ENCODE peak calls at places on chromosomes 16 and 17, in eight cellular contexts. V is CD4-positive, CD25-positive, alpha-beta regulatory T cell; R is HEK293T; L is Calu3; N is GM13977; A is stimulated activated naive CD4-positive, alpha-beta T cell; Z is frontal cortex; I is HTR-8/SVneo. U is an unnamed sample.
A peak's percentile ranks its signal among the peaks of the same experiment; 100 is the strongest.

GRCh38 chr16:58960484-58960883 is 226.4 kb upstream of the GOT2 start:
- DNase-seq in V (no peak), R (no peak), L (no peak), N (no peak), A (no peak), Z (no peak), I (no peak), U (no peak)

GRCh38 chr17:43528319-43528987 is 17.7 kb downstream of the ETV4 start:
- DNase-seq in V (no peak), R (no peak), L (no peak), N (no peak), A (no peak), Z (no peak), I (no peak), U (no peak)

GRCh38 chr17:45230787-45231480 is 9.2 kb downstream of the FMNL1 start:
- DNase-seq in V (no peak), R (no peak), L (no peak), N (no peak), A (no peak), Z (no peak), I (no peak), U (no peak)

GRCh38 chr17:31726980-31727427 is 132.0 kb downstream of the COPRS start:
- DNase-seq in V (no peak), R (no peak), L (no peak), N (no peak), A (no peak), Z (no peak), I (peak; percentile 46), U (no peak)

GRCh38 chr17:49646391-49647255 is 31.3 kb downstream of the SPOP start:
- DNase-seq in V (no peak), R (no peak), L (peak; percentile 60), N (peak; percentile 36), A (no peak), Z (no peak), I (peak; percentile 46), U (no peak)

GRCh38 chr17:26963163-26963503 is 330.8 kb upstream of the WSB1 start:
- DNase-seq in V (no peak), R (no peak), L (no peak), N (no peak), A (no peak), Z (no peak), I (no peak), U (no peak)

GRCh38 chr17:5416886-5417285 is 2.6 kb downstream of the NUP88 start:
- DNase-seq in V (no peak), R (no peak), L (no peak), N (no peak), A (no peak), Z (no peak), I (no peak), U (no peak)

GRCh38 chr17:2689411-2690164 is 22.0 kb downstream of the CLUH start:
- DNase-seq in V (no peak), R (peak; percentile 7), L (no peak), N (no peak), A (no peak), Z (no peak), I (no peak), U (no peak)

GRCh38 chr16:2704166-2704982 is 15.7 kb downstream of the PRSS27 start:
- DNase-seq in V (no peak), R (no peak), L (no peak), N (no peak), A (no peak), Z (no peak), I (no peak), U (no peak)

GRCh38 chr17:1030684-1031557 is 34.0 kb downstream of the TIMM22 start:
- DNase-seq in V (no peak), R (no peak), L (no peak), N (no peak), A (no peak), Z (no peak), I (no peak), U (no peak)

GRCh38 chr16:2365895-2366294 is 25.4 kb upstream of the ABCA3 start:
- DNase-seq in V (no peak), R (no peak), L (no peak), N (no peak), A (no peak), Z (no peak), I (peak; percentile 23), U (no peak)

GRCh38 chr16:71781741-71782140 is 26.9 kb downstream of the AP1G1 start:
- DNase-seq in V (no peak), R (no peak), L (no peak), N (no peak), A (no peak), Z (no peak), I (no peak), U (no peak)

GRCh38 chr16:54750249-54750648 is 180.4 kb upstream of the IRX5 start:
- DNase-seq in V (no peak), R (no peak), L (no peak), N (no peak), A (no peak), Z (no peak), I (no peak), U (peak; percentile 39)

GRCh38 chr16:85046957-85047866 is 19.6 kb downstream of the KIAA0513 start:
- DNase-seq in V (no peak), R (no peak), L (no peak), N (no peak), A (peak; percentile 12), Z (no peak), I (no peak), U (no peak)

GRCh38 chr17:41813039-41813680 is 356 bp downstream of the FKBP10 start:
- DNase-seq in V (no peak), R (no peak), L (no peak), N (no peak), A (no peak), Z (no peak), I (no peak), U (no peak)

GRCh38 chr17:10469459-10469858 is at the start of gene MYH4:
- DNase-seq in V (no peak), R (no peak), L (no peak), N (no peak), A (no peak), Z (no peak), I (no peak), U (no peak)

GRCh38 chr17:74212262-74212912 is 984 bp upstream of the TTYH2 start:
- DNase-seq in V (no peak), R (no peak), L (no peak), N (no peak), A (peak; percentile 25), Z (no peak), I (no peak), U (no peak)

GRCh38 chr17:19554393-19554792 is 20.7 kb downstream of the SLC47A1 start:
- DNase-seq in V (no peak), R (no peak), L (no peak), N (no peak), A (no peak), Z (no peak), I (no peak), U (no peak)

GRCh38 chr17:68302066-68302564 is 10.8 kb downstream of the ARSG start:
- DNase-seq in V (no peak), R (no peak), L (no peak), N (no peak), A (no peak), Z (no peak), I (no peak), U (no peak)

GRCh38 chr17:34252138-34252889 is 2.8 kb upstream of the CCL2 start:
- DNase-seq in V (no peak), R (no peak), L (peak; percentile 38), N (peak; percentile 33), A (no peak), Z (no peak), I (peak; percentile 38), U (no peak)

GRCh38 chr17:4594406-4595349 is 10.3 kb downstream of the SMTNL2 start:
- DNase-seq in V (peak; percentile 22), R (no peak), L (peak; percentile 58), N (peak; percentile 66), A (peak; percentile 7), Z (no peak), I (no peak), U (peak; percentile 53)

GRCh38 chr17:28961391-28961790 is 10.1 kb upstream of the PHF12 start:
- DNase-seq in V (no peak), R (no peak), L (no peak), N (no peak), A (no peak), Z (no peak), I (no peak), U (no peak)

GRCh38 chr16:13793788-13794461 is 126.0 kb upstream of the ERCC4 start:
- DNase-seq in V (no peak), R (no peak), L (no peak), N (no peak), A (no peak), Z (no peak), I (no peak), U (no peak)

GRCh38 chr17:37831492-37831891 is 86.6 kb upstream of the HNF1B start:
- DNase-seq in V (no peak), R (no peak), L (no peak), N (no peak), A (no peak), Z (no peak), I (no peak), U (no peak)

GRCh38 chr17:58280480-58281217 is at the start of gene MPO:
- DNase-seq in V (no peak), R (peak; percentile 4), L (no peak), N (peak; percentile 20), A (no peak), Z (no peak), I (no peak), U (no peak)

GRCh38 chr16:49499018-49499785 is 125.6 kb downstream of the C16orf78 start:
- DNase-seq in V (no peak), R (no peak), L (no peak), N (no peak), A (no peak), Z (no peak), I (no peak), U (no peak)

GRCh38 chr16:24800586-24800985 is 45.2 kb upstream of the SLC5A11 start:
- DNase-seq in V (no peak), R (peak; percentile 13), L (peak; percentile 55), N (no peak), A (no peak), Z (no peak), I (no peak), U (no peak)

GRCh38 chr16:30741461-30741914 is 6.7 kb upstream of the PHKG2 start:
- DNase-seq in V (no peak), R (no peak), L (peak; percentile 88), N (no peak), A (no peak), Z (no peak), I (peak; percentile 85), U (no peak)

GRCh38 chr16:11612110-11612981 is 25.6 kb upstream of the LITAF start:
- DNase-seq in V (no peak), R (no peak), L (peak; percentile 95), N (no peak), A (no peak), Z (no peak), I (no peak), U (no peak)

GRCh38 chr17:27915715-27916114 is 22.6 kb upstream of the LYRM9 start:
- DNase-seq in V (no peak), R (peak; percentile 45), L (no peak), N (no peak), A (no peak), Z (no peak), I (no peak), U (no peak)

GRCh38 chr16:87918314-87918713 is 18.0 kb downstream of the CA5A start:
- DNase-seq in V (no peak), R (no peak), L (no peak), N (no peak), A (no peak), Z (no peak), I (no peak), U (no peak)

GRCh38 chr17:2138768-2139167 is 83.9 kb downstream of the HIC1 start:
- DNase-seq in V (no peak), R (peak; percentile 44), L (no peak), N (no peak), A (no peak), Z (no peak), I (peak; percentile 48), U (peak; percentile 70)

GRCh38 chr17:1365445-1366039 is 34.5 kb downstream of the YWHAE start:
- DNase-seq in V (peak; percentile 78), R (peak; percentile 67), L (peak; percentile 46), N (peak; percentile 65), A (peak; percentile 77), Z (peak; percentile 41), I (peak; percentile 74), U (peak; percentile 76)

U was measured in Jurkat, Clone E6-1.